ENCODE peak calls at places on chromosomes 1 and 21, in seven cellular contexts. D, Q, Z, T, K, N and E are unnamed samples.

GRCh38 chr1:208569181-208569580 is 325.0 kb upstream of the PLXNA2 start:
- DNase-seq in K (peak), Z (no peak), N (no peak), T (no peak), Q (no peak), D (no peak), E (no peak)

GRCh38 chr1:213720032-213720431 is 267.7 kb upstream of the PROX1 start:
- DNase-seq in N (no peak), T (no peak), Q (no peak), K (no peak), D (no peak), Z (no peak), E (no peak)

GRCh38 chr21:33685613-33686197 is 43.4 kb downstream of the ITSN1 start:
- DNase-seq in T (no peak), Z (no peak), K (peak), N (peak), D (no peak), Q (no peak), E (no peak)

GRCh38 chr1:203360772-203361171 is 9.8 kb upstream of the FMOD start:
- DNase-seq in D (no peak), Z (no peak), T (no peak), N (no peak), K (no peak), Q (no peak), E (no peak)

GRCh38 chr1:24725209-24725651 is 20.0 kb upstream of the CLIC4 start:
- DNase-seq in K (peak), N (peak), Q (no peak), Z (no peak), D (no peak), T (peak), E (no peak)

GRCh38 chr1:175872588-175872987 is 129.2 kb upstream of the TNR start:
- DNase-seq in Z (no peak), D (no peak), K (no peak), T (no peak), Q (no peak), N (no peak), E (no peak)

GRCh38 chr1:54190526-54190925 is 9.3 kb downstream of the CYB5RL start:
- DNase-seq in Q (no peak), K (no peak), D (no peak), T (no peak), Z (no peak), N (no peak), E (no peak)

GRCh38 chr1:42456010-42456753 is at the start of the genes PPCS and ZMYND12:
- DNase-seq in D (peak), Z (peak), T (peak), N (peak), K (peak), Q (peak), E (peak)

GRCh38 chr1:94396356-94396755 is 21.8 kb upstream of the ABCD3 start:
- DNase-seq in D (no peak), K (no peak), Z (peak), T (peak), Q (no peak), N (no peak), E (no peak)

GRCh38 chr1:34199927-34200326 is 23.2 kb downstream of the C1orf94 start:
- DNase-seq in Q (no peak), K (peak), D (no peak), T (no peak), Z (no peak), N (no peak), E (no peak)

GRCh38 chr1:29700522-29700921 is 464.2 kb downstream of the PTPRU start:
- DNase-seq in K (no peak), Z (no peak), Q (no peak), D (no peak), N (no peak), T (no peak), E (no peak)

GRCh38 chr1:36086529-36087232 is 2.0 kb upstream of the ADPRS start:
- DNase-seq in D (no peak), Z (no peak), Q (no peak), N (no peak), T (no peak), K (no peak), E (no peak)

GRCh38 chr1:243790404-243790803 is 59.6 kb downstream of the AKT3 start:
- DNase-seq in Q (no peak), T (no peak), Z (no peak), N (no peak), K (no peak), D (no peak), E (no peak)

GRCh38 chr1:24155011-24155782 is 12.3 kb upstream of the IL22RA1 start:
- DNase-seq in Q (no peak), D (no peak), K (peak), T (no peak), N (no peak), Z (no peak), E (peak)

GRCh38 chr1:247111636-247112478 is 7.7 kb upstream of the ZNF669 start:
- DNase-seq in T (peak), Z (peak), N (no peak), D (no peak), Q (no peak), K (peak), E (no peak)

GRCh38 chr1:56072310-56072709 is 507.1 kb downstream of the PLPP3 start:
- DNase-seq in N (no peak), D (no peak), Q (no peak), K (no peak), T (no peak), Z (no peak), E (no peak)

GRCh38 chr1:79239840-79240239 is 233.3 kb upstream of the ADGRL4 start:
- DNase-seq in K (no peak), Q (no peak), N (no peak), Z (no peak), T (no peak), D (no peak), E (no peak)

GRCh38 chr1:177315270-177315669 is 144.5 kb downstream of the BRINP2 start:
- DNase-seq in N (no peak), D (no peak), K (no peak), Q (no peak), T (no peak), Z (no peak), E (no peak)

GRCh38 chr1:71785470-71785869 is 496.9 kb downstream of the NEGR1 start:
- DNase-seq in T (no peak), K (no peak), Q (no peak), N (no peak), D (no peak), Z (no peak), E (no peak)

GRCh38 chr1:22816803-22817202 is 106.2 kb downstream of the EPHB2 start:
- DNase-seq in N (no peak), D (no peak), Z (no peak), T (no peak), Q (no peak), K (no peak), E (no peak)

GRCh38 chr1:152497273-152497672 is 13.3 kb upstream of the LCE5A start:
- DNase-seq in N (no peak), T (no peak), Z (no peak), D (no peak), K (no peak), Q (no peak), E (no peak)

GRCh38 chr1:108063703-108064102 is 98.7 kb upstream of the VAV3 start:
- DNase-seq in D (no peak), N (no peak), Q (no peak), T (no peak), K (no peak), Z (no peak), E (no peak)

GRCh38 chr1:49199564-49199963 is 422.9 kb upstream of the BEND5 start:
- DNase-seq in Z (no peak), T (no peak), Q (no peak), K (no peak), D (no peak), N (no peak), E (no peak)

GRCh38 chr1:201694615-201695335 is 134.2 kb upstream of the IPO9 start:
- DNase-seq in T (no peak), D (no peak), Z (no peak), Q (no peak), K (no peak), N (no peak), E (no peak)

GRCh38 chr1:155499953-155500621 is 62.5 kb downstream of the ASH1L start:
- DNase-seq in Q (no peak), N (no peak), Z (no peak), T (peak), K (no peak), D (no peak), E (peak)

GRCh38 chr1:196464545-196464944 is 143.7 kb downstream of the KCNT2 start:
- DNase-seq in Q (no peak), Z (no peak), T (no peak), K (peak), N (peak), D (no peak), E (no peak)

GRCh38 chr1:210294991-210295773 is 33.5 kb upstream of the HHAT start:
- DNase-seq in N (peak), D (no peak), Q (no peak), T (no peak), K (peak), Z (no peak), E (no peak)

GRCh38 chr1:12075195-12076114 is 12.4 kb downstream of the TNFRSF8 start:
- DNase-seq in K (peak), Q (no peak), D (no peak), N (peak), Z (no peak), T (no peak), E (no peak)

GRCh38 chr1:91098299-91098901 is 76.6 kb upstream of the ZNF644 start:
- DNase-seq in T (no peak), Q (no peak), D (no peak), Z (no peak), N (no peak), K (peak), E (no peak)

GRCh38 chr1:21262282-21263051 is 27.8 kb downstream of the ECE1 start:
- DNase-seq in T (peak), Z (no peak), D (no peak), Q (no peak), N (peak), K (peak), E (no peak)

GRCh38 chr1:56912325-56912724 is 53.5 kb downstream of the C8B start:
- DNase-seq in Z (no peak), D (no peak), Q (no peak), K (no peak), T (no peak), N (no peak), E (no peak)

GRCh38 chr1:40338745-40339419 is 21.8 kb upstream of the COL9A2 start:
- DNase-seq in D (peak), K (peak), T (peak), Z (peak), Q (peak), N (peak), E (peak)

GRCh38 chr1:169707917-169708604 is 3.4 kb downstream of the SELL start:
- DNase-seq in K (no peak), N (no peak), D (peak), Z (no peak), Q (no peak), T (no peak), E (no peak)

GRCh38 chr1:214824758-214825157 is 221.8 kb downstream of the CENPF start:
- DNase-seq in Z (no peak), N (no peak), T (no peak), Q (no peak), D (no peak), K (no peak), E (no peak)

GRCh38 chr1:183983371-183984105 is 54.0 kb downstream of the COLGALT2 start:
- DNase-seq in D (no peak), K (no peak), T (peak), Z (peak), Q (no peak), N (no peak), E (no peak)